ENCODE peak calls at places on chromosomes 11 and 22, in five cellular contexts. V is activated effector memory CD4-positive, alpha-beta T cell treated with Interleukin-2 at 50 U/mL for 16 hours; U is effector memory CD4-positive, alpha-beta T cell; D is mucosa of descending colon; I is MCF 10A. A is an unnamed sample.
A peak's percentile ranks its signal among the peaks of the same experiment; 100 is the strongest.

GRCh38 chr11:2346586-2347335 is 30.3 kb upstream of the CD81 start:
- DNase-seq in V (no peak), U (no peak), D (no peak), I (no peak), A (no peak)

GRCh38 chr11:70466154-70466553 is 67.8 kb downstream of the CTTN start:
- DNase-seq in V (no peak), U (no peak), D (no peak), I (peak; percentile 50), A (no peak)

GRCh38 chr11:116861539-116861938 is 24.1 kb upstream of the APOA1 start:
- DNase-seq in V (no peak), U (no peak), D (no peak), I (peak; percentile 32), A (no peak)

GRCh38 chr11:116833491-116833815 is 3.7 kb downstream of the APOC3 start:
- DNase-seq in V (no peak), U (no peak), D (no peak), I (no peak), A (no peak)

GRCh38 chr11:13080861-13081260 is 71.7 kb downstream of the RASSF10 start:
- DNase-seq in V (no peak), U (no peak), D (no peak), I (no peak), A (no peak)

GRCh38 chr11:102230911-102231310 is 86.4 kb upstream of the BIRC3 start:
- DNase-seq in V (no peak), U (no peak), D (no peak), I (no peak), A (no peak)

GRCh38 chr11:112085822-112086421 is 634 bp downstream of the TIMM8B start:
- DNase-seq in V (no peak), U (peak; percentile 5), D (peak; percentile 48), I (peak; percentile 44), A (peak; percentile 10)

GRCh38 chr22:40533712-40534378 is 102.7 kb downstream of the MRTFA start:
- DNase-seq in V (peak; percentile 21), U (peak; percentile 33), D (peak; percentile 37), I (peak; percentile 87), A (no peak)

GRCh38 chr11:295351-296205 is 3.7 kb downstream of the IFITM5 start:
- DNase-seq in V (no peak), U (no peak), D (no peak), I (no peak), A (no peak)

GRCh38 chr11:110491577-110492352 is 62.0 kb downstream of the FDX1 start:
- DNase-seq in V (no peak), U (no peak), D (no peak), I (no peak), A (no peak)

GRCh38 chr11:45171550-45171949 is 25.1 kb downstream of the PRDM11 start:
- DNase-seq in V (no peak), U (no peak), D (no peak), I (no peak), A (no peak)

GRCh38 chr11:16511109-16511806 is 154.9 kb upstream of the SOX6 start:
- DNase-seq in V (no peak), U (no peak), D (no peak), I (peak; percentile 72), A (peak; percentile 5)

GRCh38 chr11:65788801-65789200 is 1.9 kb downstream of the OVOL1 start:
- DNase-seq in V (no peak), U (no peak), D (peak; percentile 35), I (no peak), A (no peak)

GRCh38 chr11:47711225-47711624 is 3.9 kb downstream of the AGBL2 start:
- DNase-seq in V (no peak), U (no peak), D (no peak), I (no peak), A (no peak)

GRCh38 chr11:17513853-17514252 is 30.4 kb downstream of the USH1C start:
- DNase-seq in V (no peak), U (no peak), D (no peak), I (peak; percentile 40), A (no peak)

GRCh38 chr22:27988704-27989103 is 69.6 kb upstream of the PITPNB start:
- DNase-seq in V (no peak), U (no peak), D (no peak), I (no peak), A (no peak)

GRCh38 chr22:29150701-29151100 is 55.0 kb upstream of the EMID1 start:
- DNase-seq in V (no peak), U (no peak), D (no peak), I (no peak), A (no peak)

GRCh38 chr11:76730887-76731286 is 52.3 kb upstream of the TSKU start:
- DNase-seq in V (no peak), U (no peak), D (no peak), I (no peak), A (no peak)

GRCh38 chr11:133941546-133941945 is 15.2 kb downstream of the IGSF9B start:
- DNase-seq in V (no peak), U (no peak), D (no peak), I (no peak), A (no peak)

GRCh38 chr11:13141731-13142724 is 132.9 kb downstream of the RASSF10 start:
- DNase-seq in V (no peak), U (no peak), D (peak; percentile 21), I (no peak), A (no peak)

GRCh38 chr22:26406118-26406517 is 22.9 kb upstream of the ASPHD2 start:
- DNase-seq in V (no peak), U (no peak), D (no peak), I (no peak), A (peak; percentile 15)

GRCh38 chr11:107619926-107620325 is 29.0 kb downstream of the ELMOD1 start:
- DNase-seq in V (no peak), U (no peak), D (no peak), I (no peak), A (no peak)

GRCh38 chr11:126310992-126311310 is 7.1 kb downstream of the DCPS start:
- DNase-seq in V (no peak), U (no peak), D (no peak), I (no peak), A (no peak)

GRCh38 chr11:102347526-102348331 is 715 bp downstream of the BIRC2 start:
- DNase-seq in V (no peak), U (no peak), D (peak; percentile 76), I (peak; percentile 53), A (no peak)

GRCh38 chr11:111541209-111542061 is 915 bp downstream of the LAYN start:
- DNase-seq in V (no peak), U (no peak), D (no peak), I (no peak), A (no peak)

GRCh38 chr11:44186531-44186930 is 91.1 kb downstream of the EXT2 start:
- DNase-seq in V (no peak), U (no peak), D (no peak), I (no peak), A (no peak)

GRCh38 chr11:13010737-13011342 is 1.7 kb downstream of the RASSF10 start:
- DNase-seq in V (no peak), U (no peak), D (peak; percentile 38), I (no peak), A (no peak)

GRCh38 chr22:47686594-47687363 is 924.3 kb downstream of the TBC1D22A start:
- DNase-seq in V (no peak), U (no peak), D (no peak), I (no peak), A (no peak)

GRCh38 chr11:14065153-14065552 is 102.6 kb downstream of the SPON1 start:
- DNase-seq in V (no peak), U (no peak), D (peak; percentile 65), I (no peak), A (no peak)

GRCh38 chr11:88213406-88213805 is 38.2 kb upstream of the RAB38 start:
- DNase-seq in V (no peak), U (no peak), D (no peak), I (no peak), A (no peak)

GRCh38 chr11:118054712-118055640 is 21.9 kb upstream of the TMPRSS4 start:
- DNase-seq in V (no peak), U (no peak), D (no peak), I (no peak), A (no peak)